ENCODE peak calls at places on chromosome 21, in nine cellular contexts. G is fibroblast of lung, V is lung, Z is upper lobe of right lung, D is mammary epithelial cell, H is HepG2, I is BE2C, X is right lobe of liver, C is Peyer's patch. O is an unnamed sample.

GRCh38 chr21:17371470-17371869 is 141.4 kb upstream of the CXADR start:
- DNase-seq in G (peak; percentile 55), V (no peak), Z (no peak), D (peak; percentile 80), H (no peak), I (no peak), X (no peak), C (no peak), O (no peak)

GRCh38 chr21:33657124-33657842 is 15.0 kb downstream of the ITSN1 start:
- DNase-seq in G (peak; percentile 25), V (no peak), Z (no peak), D (no peak), H (no peak), I (no peak), X (no peak), C (no peak), O (no peak)

GRCh38 chr21:34073032-34073748 is at the start of the genes MRPS6 and SLC5A3:
- DNase-seq in G (peak; percentile 82), V (peak; percentile 84), Z (peak; percentile 94), D (peak; percentile 76), H (peak; percentile 47), I (peak; percentile 91), X (peak; percentile 90), C (peak; percentile 91), O (peak; percentile 86)

GRCh38 chr21:35540950-35541632 is 492.0 kb upstream of the RUNX1 start:
- DNase-seq in G (no peak), V (no peak), Z (no peak), D (no peak), H (no peak), I (no peak), X (no peak), C (no peak), O (no peak)

GRCh38 chr21:32381571-32381970 is 11.2 kb downstream of the URB1 start:
- DNase-seq in G (no peak), V (no peak), Z (no peak), D (no peak), H (no peak), I (no peak), X (no peak), C (no peak), O (no peak)

GRCh38 chr21:20882462-20883415 is 115.5 kb upstream of the NCAM2 start:
- DNase-seq in G (peak; percentile 53), V (no peak), Z (no peak), D (no peak), H (no peak), I (peak; percentile 63), X (no peak), C (no peak), O (no peak)

GRCh38 chr21:17921579-17922530 is 102.7 kb upstream of the C21orf91 start:
- DNase-seq in G (peak; percentile 85), V (no peak), Z (no peak), D (peak; percentile 97), H (no peak), I (peak; percentile 28), X (no peak), C (no peak), O (no peak)

GRCh38 chr21:30831194-30831765 is 1.7 kb upstream of the KRTAP7-1 start:
- DNase-seq in G (no peak), V (no peak), Z (no peak), D (peak; percentile 30), H (peak; percentile 2), I (peak; percentile 40), X (no peak), C (no peak), O (no peak)

GRCh38 chr21:34229361-34229760 is 134.4 kb upstream of the KCNE2 start:
- DNase-seq in G (no peak), V (no peak), Z (no peak), D (no peak), H (no peak), I (no peak), X (no peak), C (no peak), O (no peak)

GRCh38 chr21:31732891-31733520 is 1.1 kb upstream of the SCAF4 start:
- DNase-seq in G (no peak), V (no peak), Z (no peak), D (no peak), H (peak; percentile 15), I (peak; percentile 44), X (peak; percentile 23), C (no peak), O (no peak)

GRCh38 chr21:45156459-45156858 is 82.1 kb downstream of the ADARB1 start:
- DNase-seq in G (no peak), V (no peak), Z (no peak), D (no peak), H (no peak), I (no peak), X (no peak), C (no peak), O (no peak)

GRCh38 chr21:16535100-16535418 is 805.3 kb downstream of the USP25 start:
- DNase-seq in G (peak; percentile 88), V (peak; percentile 61), Z (peak; percentile 69), D (peak; percentile 67), H (no peak), I (peak; percentile 71), X (peak; percentile 86), C (no peak), O (peak; percentile 79)

GRCh38 chr21:16075594-16076282 is 346.0 kb downstream of the USP25 start:
- DNase-seq in G (no peak), V (no peak), Z (no peak), D (no peak), H (no peak), I (no peak), X (no peak), C (no peak), O (no peak)

DNA sequence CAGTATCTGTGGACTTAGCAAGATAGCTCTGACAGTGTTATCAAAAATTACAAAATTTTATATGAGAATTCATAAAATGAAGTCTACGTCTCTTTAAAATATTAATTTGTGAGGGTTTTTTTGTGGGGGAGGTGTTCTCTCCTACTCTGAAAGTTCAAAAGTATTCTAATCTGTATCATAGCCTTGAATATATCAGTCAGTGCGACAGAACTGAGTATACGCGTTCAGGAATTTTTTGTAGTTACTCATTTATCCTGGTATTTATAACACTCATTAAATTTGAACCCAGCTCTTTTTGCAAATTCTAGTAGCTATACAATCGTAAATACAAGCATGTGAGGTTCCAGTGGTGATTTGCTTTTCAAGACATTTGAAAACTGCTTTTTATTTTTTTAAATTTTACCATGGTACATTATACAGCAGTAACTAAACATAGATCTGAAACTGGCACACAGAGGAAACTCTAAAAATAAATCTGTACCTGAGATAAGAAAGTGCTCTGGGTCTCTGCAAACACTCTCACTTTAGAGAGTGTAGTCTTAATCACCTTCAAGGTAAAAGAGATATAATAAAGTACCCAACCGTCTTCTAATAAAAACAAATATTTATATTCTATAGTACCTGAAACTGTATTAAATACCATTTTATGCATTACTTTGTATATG is 178.4 kb upstream of the ADAMTS5 start:
- DNase-seq in G (no peak), V (no peak), Z (no peak), D (no peak), H (no peak), I (no peak), X (no peak), C (no peak), O (no peak)
- H3K4me3 ChIP-seq in G (no peak overlapping the region), V (no peak overlapping the region), Z (no peak overlapping the region), D (no peak overlapping the region), H (no peak overlapping the region), I (no peak overlapping the region), X (no peak overlapping the region), C (no peak overlapping the region), O (peak overlapping the region; percentile 19)

DNA sequence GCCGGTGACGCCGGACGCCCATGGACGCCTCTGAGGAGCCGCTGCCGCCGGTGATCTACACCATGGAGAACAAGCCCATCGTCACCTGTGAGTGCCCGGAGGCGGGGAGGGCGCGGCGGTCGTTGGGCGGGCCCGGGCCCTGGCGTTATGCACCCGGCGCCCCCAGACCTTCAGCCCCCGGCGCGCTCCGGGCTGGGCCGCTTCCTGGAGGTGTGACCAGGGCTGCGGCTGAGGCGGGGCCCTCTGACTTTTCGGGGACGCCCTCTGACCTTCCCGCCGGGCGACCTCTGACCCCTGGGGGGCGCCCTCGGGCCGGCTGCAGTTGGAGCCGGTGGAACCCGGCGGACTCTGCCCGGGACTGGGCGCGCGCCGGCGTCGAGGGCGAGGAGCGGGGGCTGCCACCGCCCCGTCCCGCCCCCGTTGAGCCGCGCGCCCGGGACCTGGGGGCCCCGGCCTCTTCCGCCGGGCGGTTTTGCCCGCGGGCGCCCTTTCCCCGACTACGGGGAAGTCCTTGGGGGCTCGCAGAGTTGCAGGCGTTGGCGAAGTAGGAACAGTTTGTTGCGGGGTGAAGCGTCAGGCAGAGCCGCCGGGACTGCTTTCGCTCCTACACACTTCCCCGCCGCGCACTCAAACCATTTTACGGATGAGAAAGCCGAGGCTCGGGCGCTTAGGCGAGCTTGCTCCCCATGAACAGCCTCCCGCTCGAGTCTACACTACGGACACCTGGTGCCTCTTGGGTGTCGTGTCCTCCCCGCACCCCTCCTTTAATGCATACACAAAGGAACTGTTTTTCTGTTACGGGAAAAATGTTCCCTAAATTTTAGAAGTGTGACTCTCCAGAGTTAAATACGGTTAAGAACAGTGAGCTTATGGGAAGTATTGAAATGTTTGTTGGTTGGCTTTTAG is 618 bp downstream of the TRAPPC10 start:
- DNase-seq in G (peak; percentile 27), V (peak; percentile 71), Z (peak; percentile 90), D (peak; percentile 40), H (peak; percentile 65), I (peak; percentile 63), X (peak; percentile 89), C (peak; percentile 90), O (peak; percentile 69)
- TF ChIP-seq CTCF in G (no peak), V (no peak), Z (peak; percentile 33), D (no peak), H (peak; percentile 78), I (peak; percentile 17), X (peak; percentile 29), C (no peak), O (peak; percentile 15)

GRCh38 chr21:37453350-37453749 is 86.8 kb downstream of the DYRK1A start:
- DNase-seq in G (no peak), V (no peak), Z (no peak), D (no peak), H (no peak), I (no peak), X (no peak), C (no peak), O (no peak)

GRCh38 chr21:37451446-37451845 is 84.9 kb downstream of the DYRK1A start:
- DNase-seq in G (no peak), V (no peak), Z (no peak), D (no peak), H (no peak), I (no peak), X (no peak), C (no peak), O (no peak)

GRCh38 chr21:37450385-37451044 is 83.9 kb downstream of the DYRK1A start:
- DNase-seq in G (no peak), V (no peak), Z (no peak), D (peak; percentile 60), H (no peak), I (no peak), X (no peak), C (no peak), O (no peak)

GRCh38 chr21:37454869-37455503 is 88.4 kb downstream of the DYRK1A start:
- DNase-seq in G (no peak), V (no peak), Z (no peak), D (no peak), H (no peak), I (no peak), X (no peak), C (no peak), O (no peak)

GRCh38 chr21:37452222-37452621 is 85.6 kb downstream of the DYRK1A start:
- DNase-seq in G (peak; percentile 83), V (no peak), Z (no peak), D (peak; percentile 24), H (no peak), I (no peak), X (no peak), C (no peak), O (peak; percentile 31)
- H3K4me1 ChIP-seq in G (peaks cover 25% of the 10 kb centered on the region), V (peaks cover 49% of the 10 kb centered on the region), Z (peaks cover 36% of the 10 kb centered on the region), D (peaks cover 25% of the 10 kb centered on the region), H (peaks cover 48% of the 10 kb centered on the region), I (peaks cover 23% of the 10 kb centered on the region), X (peaks cover 41% of the 10 kb centered on the region), C (no peaks in the 10 kb centered on the region), O (peaks cover 99% of the 10 kb centered on the region)

GRCh38 chr21:37055271-37055855 is 17.5 kb downstream of the PIGP start:
- DNase-seq in G (no peak), V (no peak), Z (no peak), D (no peak), H (no peak), I (no peak), X (no peak), C (no peak), O (no peak)
- H3K4me3 ChIP-seq in G (no peak overlapping the region), V (no peak overlapping the region), Z (no peak overlapping the region), D (no peak overlapping the region), H (no peak overlapping the region), I (no peak overlapping the region), X (no peak overlapping the region), C (no peak overlapping the region), O (no peak overlapping the region)

O was measured in left ventricle myocardium inferior.